ENCODE peak calls at places on chromosomes 1 and 21, in seven cellular contexts. Z, D, S, P, H, C and A are unnamed samples.

GRCh38 chr1:228029281-228029680 is 22.5 kb downstream of the WNT3A start:
- DNase-seq in Z (no peak), D (no peak), S (no peak), P (no peak), H (peak; percentile 10), C (no peak), A (peak; percentile 20)

GRCh38 chr1:115466433-115466832 is 128.4 kb upstream of the NGF start:
- DNase-seq in Z (no peak), D (no peak), S (peak; percentile 20), P (no peak), H (no peak), C (no peak), A (no peak)

GRCh38 chr1:153608742-153609584 is 4.0 kb downstream of the S100A16 start:
- DNase-seq in Z (peak; percentile 80), D (no peak), S (peak; percentile 91), P (peak; percentile 49), H (peak; percentile 89), C (peak; percentile 80), A (peak; percentile 90)

GRCh38 chr21:25788677-25789076 is 53.9 kb downstream of the GABPA start:
- DNase-seq in Z (no peak), D (no peak), S (no peak), P (no peak), H (no peak), C (no peak), A (no peak)

GRCh38 chr1:246002725-246003441 is 504.2 kb downstream of the SMYD3 start:
- DNase-seq in Z (peak; percentile 59), D (peak; percentile 92), S (peak; percentile 95), P (peak; percentile 74), H (peak; percentile 90), C (peak; percentile 73), A (peak; percentile 87)

GRCh38 chr1:228081144-228081543 is 1.4 kb upstream of the ARF1 start:
- DNase-seq in Z (no peak), D (no peak), S (no peak), P (no peak), H (no peak), C (no peak), A (peak; percentile 11)

GRCh38 chr1:153510984-153511410 is 24.8 kb downstream of the S100A6 start:
- DNase-seq in Z (peak; percentile 64), D (peak; percentile 92), S (peak; percentile 87), P (peak; percentile 64), H (peak; percentile 88), C (peak; percentile 62), A (peak; percentile 89)

GRCh38 chr1:36771222-36771621 is 263.1 kb downstream of the GRIK3 start:
- DNase-seq in Z (no peak), D (no peak), S (no peak), P (no peak), H (no peak), C (no peak), A (no peak)

GRCh38 chr1:22137006-22137720 is 5.7 kb downstream of the WNT4 start:
- DNase-seq in Z (no peak), D (no peak), S (peak; percentile 54), P (no peak), H (no peak), C (no peak), A (peak; percentile 28)

GRCh38 chr1:168824418-168824817 is 95.4 kb upstream of the DPT start:
- DNase-seq in Z (no peak), D (peak; percentile 61), S (no peak), P (no peak), H (no peak), C (no peak), A (no peak)

GRCh38 chr21:39633043-39633442 is 20.3 kb downstream of the B3GALT5 start:
- DNase-seq in Z (no peak), D (no peak), S (no peak), P (no peak), H (no peak), C (no peak), A (no peak)

GRCh38 chr1:197126698-197127097 is 19.8 kb downstream of the ASPM start:
- DNase-seq in Z (no peak), D (no peak), S (peak; percentile 42), P (no peak), H (no peak), C (no peak), A (no peak)

GRCh38 chr1:12220890-12221289 is 8.9 kb upstream of the VPS13D start:
- DNase-seq in Z (no peak), D (no peak), S (no peak), P (no peak), H (no peak), C (peak; percentile 48), A (no peak)

GRCh38 chr1:19341201-19342076 is 29.3 kb downstream of the SLC66A1 start:
- DNase-seq in Z (peak; percentile 17), D (peak; percentile 90), S (peak; percentile 81), P (peak; percentile 49), H (peak; percentile 74), C (peak; percentile 59), A (peak; percentile 77)

GRCh38 chr21:25518491-25518911 is 88.8 kb downstream of the MRPL39 start:
- DNase-seq in Z (no peak), D (no peak), S (peak; percentile 2), P (no peak), H (no peak), C (peak; percentile 35), A (no peak)

GRCh38 chr1:156797212-156797871 is 19.3 kb downstream of the SH2D2A start:
- DNase-seq in Z (peak; percentile 37), D (no peak), S (peak; percentile 57), P (no peak), H (no peak), C (peak; percentile 34), A (no peak)

GRCh38 chr21:35217504-35218060 is 168.5 kb upstream of the RUNX1 start:
- DNase-seq in Z (no peak), D (no peak), S (peak; percentile 62), P (no peak), H (no peak), C (peak; percentile 50), A (no peak)

GRCh38 chr1:69121708-69122107 is 446.0 kb upstream of the LRRC7 start:
- DNase-seq in Z (no peak), D (no peak), S (peak; percentile 74), P (no peak), H (no peak), C (peak; percentile 42), A (no peak)

GRCh38 chr1:156592158-156592909 is 758 bp downstream of the NAXE start:
- DNase-seq in Z (no peak), D (no peak), S (no peak), P (no peak), H (no peak), C (no peak), A (no peak)

GRCh38 chr1:19563336-19564097 is 78.2 kb upstream of the CAPZB start:
- DNase-seq in Z (peak; percentile 17), D (no peak), S (peak; percentile 69), P (peak; percentile 2), H (peak; percentile 70), C (peak; percentile 22), A (peak; percentile 52)

GRCh38 chr1:42815938-42816599 is 853 bp upstream of the ERMAP start:
- DNase-seq in Z (no peak), D (no peak), S (peak; percentile 15), P (no peak), H (no peak), C (no peak), A (no peak)

GRCh38 chr1:22338071-22338765 is 113.4 kb upstream of the ZBTB40 start:
- DNase-seq in Z (no peak), D (no peak), S (no peak), P (no peak), H (no peak), C (no peak), A (no peak)

GRCh38 chr1:115710859-115711624 is 57.5 kb downstream of the CASQ2 start:
- DNase-seq in Z (no peak), D (no peak), S (no peak), P (no peak), H (no peak), C (no peak), A (no peak)